ENCODE peak calls at places on chromosomes 3 and 15, in seven cellular contexts. F, D, J, U, L, K and V are unnamed samples.

GRCh38 chr3:44915702-44916438 is 41.5 kb downstream of the TGM4 start:
- DNase-seq in F (no peak), D (no peak), J (no peak), U (no peak), L (no peak), K (no peak), V (no peak)

GRCh38 chr15:31869640-31870335 is 160.5 kb upstream of the CHRNA7 start:
- DNase-seq in F (no peak), D (peak; percentile 34), J (no peak), U (no peak), L (no peak), K (peak; percentile 87), V (no peak)

GRCh38 chr3:112605285-112605684 is 35.7 kb downstream of the CCDC80 start:
- DNase-seq in F (no peak), D (no peak), J (no peak), U (no peak), L (no peak), K (no peak), V (no peak)

GRCh38 chr15:66842710-66843441 is 140.8 kb downstream of the SMAD6 start:
- DNase-seq in F (no peak), D (peak; percentile 87), J (peak; percentile 81), U (peak; percentile 86), L (peak; percentile 59), K (peak; percentile 82), V (peak; percentile 79)

GRCh38 chr15:90364251-90364650 is 12.2 kb downstream of the ZNF774 start:
- DNase-seq in F (no peak), D (no peak), J (no peak), U (no peak), L (no peak), K (no peak), V (no peak)

GRCh38 chr3:108178676-108179075 is 43.5 kb downstream of the IFT57 start:
- DNase-seq in F (no peak), D (no peak), J (no peak), U (no peak), L (no peak), K (no peak), V (no peak)

GRCh38 chr15:69410290-69410874 is 3.8 kb upstream of the KIF23 start:
- DNase-seq in F (no peak), D (no peak), J (peak; percentile 84), U (no peak), L (peak; percentile 55), K (peak; percentile 51), V (no peak)

GRCh38 chr3:133213942-133214341 is 175.8 kb downstream of the TMEM108 start:
- DNase-seq in F (no peak), D (peak; percentile 42), J (no peak), U (peak; percentile 47), L (no peak), K (no peak), V (no peak)

GRCh38 chr3:105118905-105119304 is 247.8 kb upstream of the ALCAM start:
- DNase-seq in F (no peak), D (no peak), J (peak; percentile 9), U (no peak), L (no peak), K (no peak), V (no peak)

GRCh38 chr3:141738636-141739363 is 702 bp downstream of the RNF7 start:
- DNase-seq in F (no peak), D (no peak), J (peak; percentile 45), U (no peak), L (no peak), K (no peak), V (no peak)
- TF ChIP-seq POLR2A in F (no peak), D (no peak), J (no peak), U (no peak), L (no peak), K (no peak), V (no peak)

GRCh38 chr3:52893723-52894122 is 3.6 kb downstream of the STIMATE start:
- DNase-seq in F (no peak), D (peak; percentile 35), J (no peak), U (no peak), L (no peak), K (no peak), V (no peak)
- H3K4me1 ChIP-seq in F (no peaks in the 10 kb centered on the region), D (peaks cover 69% of the 10 kb centered on the region), J (peaks cover 4% of the 10 kb centered on the region), U (peaks cover 74% of the 10 kb centered on the region), L (peaks cover 6% of the 10 kb centered on the region), K (peaks cover 6% of the 10 kb centered on the region), V (peaks cover 5% of the 10 kb centered on the region)

DNA sequence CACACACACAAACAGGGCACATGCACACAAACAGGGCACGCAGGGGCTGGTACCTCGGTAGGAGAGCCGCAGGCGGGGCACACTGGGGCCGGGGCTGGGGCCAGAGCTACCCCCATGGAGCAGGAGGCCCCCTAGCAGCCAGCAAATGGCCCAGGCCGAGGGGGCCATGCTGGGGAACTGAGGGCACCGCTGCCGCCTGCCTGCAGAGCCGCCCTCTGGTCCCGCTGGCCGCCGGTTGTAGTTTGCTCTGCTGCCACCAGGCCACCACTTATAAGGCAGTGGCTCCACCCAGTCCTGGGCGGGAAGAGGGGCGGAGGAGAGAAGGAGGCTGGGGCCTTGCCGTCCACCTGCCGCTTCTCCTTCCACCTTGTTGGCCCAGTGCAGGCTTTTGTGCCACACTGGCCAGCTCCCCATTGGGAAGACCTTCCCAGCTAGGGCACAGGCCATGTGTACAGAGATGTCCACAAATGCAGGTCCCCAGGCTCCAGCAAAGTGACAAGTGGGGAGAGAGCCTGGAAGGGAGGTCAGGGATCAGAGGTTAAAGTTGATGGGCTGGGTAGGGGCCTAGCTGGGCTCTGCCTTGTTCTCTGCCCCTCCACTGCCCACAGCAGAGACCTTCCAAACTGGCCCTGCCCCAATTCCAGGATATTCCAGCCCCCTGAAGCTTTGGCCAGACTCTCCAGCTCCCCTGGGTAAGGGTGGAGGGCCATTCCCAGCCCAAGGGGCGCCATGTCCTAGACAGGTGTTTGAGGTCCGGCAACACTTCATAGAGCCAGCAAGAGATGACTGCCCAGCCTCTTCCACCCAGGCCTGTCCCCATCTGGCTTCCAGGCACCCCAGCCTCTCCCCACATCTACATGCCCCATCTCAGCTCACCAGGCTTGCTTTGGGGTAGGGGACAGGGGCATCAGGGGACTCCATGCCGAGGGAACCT is at the start of gene SEMA3G:
- DNase-seq in F (peak; percentile 56), D (peak; percentile 82), J (peak; percentile 50), U (peak; percentile 90), L (peak; percentile 70), K (peak; percentile 91), V (no peak)
- H3K4me3 ChIP-seq in F (peak within 1 kb of the TSS; percentile 38), D (peak within 1 kb of the TSS; percentile 54), J (no peak within 1 kb of the TSS), U (peak within 1 kb of the TSS; percentile 44), L (peak within 1 kb of the TSS; percentile 39), K (peak within 1 kb of the TSS; percentile 11), V (no peak within 1 kb of the TSS)

DNA sequence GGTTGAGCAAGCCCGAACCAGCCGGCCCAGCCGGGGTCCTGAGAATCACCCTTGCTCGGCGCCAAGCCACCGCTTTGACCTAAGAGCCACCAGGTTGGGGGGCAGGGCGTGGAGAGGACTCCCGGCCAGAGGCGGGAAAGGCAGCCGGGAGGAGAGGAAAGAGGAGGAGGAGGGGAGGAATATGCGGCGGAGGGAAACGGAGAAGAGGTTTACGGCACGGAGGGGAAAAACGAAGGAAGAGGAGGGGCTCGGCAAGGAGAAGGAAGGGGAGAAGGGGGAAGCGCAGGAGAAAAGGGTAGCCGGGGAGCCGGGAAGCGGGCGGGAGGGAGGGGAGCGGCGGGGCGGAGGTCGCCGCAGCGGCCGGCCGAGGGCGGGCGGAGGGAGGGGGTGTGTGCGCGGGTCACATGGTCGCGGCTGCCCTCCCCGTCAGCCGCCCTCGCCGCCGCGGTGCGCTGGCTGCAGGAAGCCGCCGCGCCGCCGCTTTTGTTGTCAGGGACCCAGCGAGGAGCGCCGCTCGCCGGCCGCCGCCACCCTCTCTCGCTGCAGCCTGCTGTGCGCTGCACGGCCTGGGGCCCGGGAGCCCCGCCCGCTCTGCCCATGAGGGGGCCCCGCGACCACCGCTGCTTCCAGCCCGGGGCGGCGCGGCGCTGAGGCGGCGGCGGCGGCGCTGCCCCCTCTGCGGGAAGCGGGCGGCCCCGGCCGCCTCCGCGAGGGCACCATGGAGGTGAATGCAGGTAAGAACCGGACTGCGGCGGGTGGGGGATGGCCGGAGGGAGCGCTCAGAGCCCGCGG is at the start of gene NR1D2:
- DNase-seq in F (no peak), D (peak; percentile 92), J (peak; percentile 74), U (peak; percentile 85), L (peak; percentile 70), K (peak; percentile 97), V (peak; percentile 83)
- TF ChIP-seq POLR2A in F (peak; percentile 92), D (peak; percentile 65), J (no peak), U (peak; percentile 95), L (no peak), K (peak; percentile 79), V (peak; percentile 91)